ENCODE peak calls at places on chromosomes 3 and 15, in nine cellular contexts. W, J, S, V, E, Z, I, T and R are unnamed samples.

GRCh38 chr3:194640829-194641228 is 7.6 kb upstream of the TMEM44 start:
- DNase-seq in W (no peak), J (peak), S (no peak), V (no peak), E (no peak), Z (no peak), I (peak), T (no peak), R (no peak)

GRCh38 chr3:13884851-13885703 is 5.2 kb upstream of the WNT7A start:
- DNase-seq in W (no peak), J (peak), S (no peak), V (peak), E (no peak), Z (peak), I (no peak), T (no peak), R (no peak)

GRCh38 chr3:37852097-37852496 is 9.6 kb upstream of the CTDSPL start:
- DNase-seq in W (no peak), J (no peak), S (no peak), V (no peak), E (no peak), Z (no peak), I (peak), T (peak), R (no peak)

GRCh38 chr3:4841225-4841624 is 138.0 kb upstream of the BHLHE40 start:
- DNase-seq in W (no peak), J (no peak), S (no peak), V (no peak), E (no peak), Z (no peak), I (no peak), T (no peak), R (no peak)

GRCh38 chr15:65421360-65422215 is 1.2 kb downstream of the IGDCC4 start:
- DNase-seq in W (peak), J (peak), S (peak), V (no peak), E (peak), Z (peak), I (peak), T (peak), R (no peak)

GRCh38 chr3:122974764-122975162 is 52.8 kb downstream of the SEMA5B start:
- DNase-seq in W (peak), J (no peak), S (peak), V (no peak), E (no peak), Z (peak), I (peak), T (no peak), R (no peak)

GRCh38 chr15:98668566-98669308 is 20.4 kb downstream of the IGF1R start:
- DNase-seq in W (no peak), J (peak), S (no peak), V (no peak), E (peak), Z (no peak), I (peak), T (peak), R (no peak)

GRCh38 chr3:53045784-53046170 is at the start of gene SFMBT1:
- DNase-seq in W (peak), J (peak), S (peak), V (peak), E (peak), Z (peak), I (peak), T (peak), R (peak)

GRCh38 chr15:68536331-68537095 is 42.3 kb upstream of the CORO2B start:
- DNase-seq in W (no peak), J (no peak), S (no peak), V (no peak), E (peak), Z (peak), I (peak), T (peak), R (no peak)

GRCh38 chr15:74174216-74174965 is 881 bp downstream of the ISLR start:
- DNase-seq in W (peak), J (no peak), S (no peak), V (no peak), E (no peak), Z (peak), I (peak), T (no peak), R (no peak)

GRCh38 chr3:56894912-56895431 is 93.2 kb upstream of the ARHGEF3 start:
- DNase-seq in W (no peak), J (peak), S (no peak), V (no peak), E (no peak), Z (no peak), I (peak), T (peak), R (no peak)

GRCh38 chr3:41715376-41715775 is 246.5 kb downstream of the ULK4 start:
- DNase-seq in W (no peak), J (no peak), S (no peak), V (no peak), E (no peak), Z (no peak), I (no peak), T (no peak), R (no peak)

GRCh38 chr3:5194801-5195509 is 7.4 kb downstream of the EDEM1 start:
- DNase-seq in W (no peak), J (peak), S (no peak), V (no peak), E (peak), Z (peak), I (peak), T (peak), R (no peak)

GRCh38 chr15:44668925-44669324 is 5.5 kb upstream of the SPG11 start:
- DNase-seq in W (no peak), J (peak), S (no peak), V (no peak), E (no peak), Z (no peak), I (no peak), T (no peak), R (no peak)

GRCh38 chr3:57961828-57962447 is 46.3 kb upstream of the FLNB start:
- DNase-seq in W (no peak), J (no peak), S (no peak), V (no peak), E (no peak), Z (peak), I (peak), T (peak), R (no peak)

GRCh38 chr3:71559578-71560162 is 23.9 kb downstream of the FOXP1 start:
- DNase-seq in W (no peak), J (no peak), S (no peak), V (no peak), E (no peak), Z (no peak), I (no peak), T (no peak), R (no peak)

GRCh38 chr3:18445421-18446066 is 20.4 kb upstream of the SATB1 start:
- DNase-seq in W (no peak), J (peak), S (peak), V (no peak), E (no peak), Z (peak), I (no peak), T (no peak), R (no peak)

GRCh38 chr15:40960926-40961325 is 7.7 kb downstream of the CHAC1 start:
- DNase-seq in W (no peak), J (no peak), S (no peak), V (no peak), E (no peak), Z (peak), I (no peak), T (no peak), R (no peak)

GRCh38 chr3:102037209-102037608 is 187.9 kb downstream of the NFKBIZ start:
- DNase-seq in W (no peak), J (no peak), S (no peak), V (no peak), E (no peak), Z (no peak), I (no peak), T (no peak), R (no peak)

GRCh38 chr3:179037361-179037760 is 34.2 kb downstream of the ZMAT3 start:
- DNase-seq in W (peak), J (peak), S (peak), V (no peak), E (peak), Z (peak), I (peak), T (peak), R (no peak)

GRCh38 chr3:2511356-2511755 is 412.7 kb downstream of the CNTN4 start:
- DNase-seq in W (peak), J (no peak), S (peak), V (peak), E (no peak), Z (no peak), I (no peak), T (no peak), R (peak)

GRCh38 chr3:197026481-197026866 is 3.1 kb downstream of the MELTF start:
- DNase-seq in W (no peak), J (no peak), S (no peak), V (no peak), E (no peak), Z (no peak), I (no peak), T (peak), R (no peak)

GRCh38 chr15:47773163-47773562 is 55.9 kb downstream of the SEMA6D start:
- DNase-seq in W (no peak), J (no peak), S (no peak), V (no peak), E (no peak), Z (no peak), I (no peak), T (no peak), R (no peak)

GRCh38 chr3:140276698-140277097 is 341.7 kb downstream of the CLSTN2 start:
- DNase-seq in W (no peak), J (no peak), S (no peak), V (peak), E (no peak), Z (peak), I (no peak), T (no peak), R (no peak)

GRCh38 chr3:48274452-48274851 is 33.5 kb downstream of the ZNF589 start:
- DNase-seq in W (no peak), J (no peak), S (no peak), V (no peak), E (no peak), Z (no peak), I (no peak), T (no peak), R (no peak)

GRCh38 chr15:69885182-69886041 is 212.3 kb downstream of the TLE3 start:
- DNase-seq in W (no peak), J (peak), S (no peak), V (no peak), E (no peak), Z (peak), I (no peak), T (no peak), R (no peak)

GRCh38 chr15:100713163-100713867 is 110.9 kb downstream of the ASB7 start:
- DNase-seq in W (no peak), J (no peak), S (no peak), V (no peak), E (no peak), Z (peak), I (no peak), T (peak), R (no peak)

GRCh38 chr3:126261037-126261436 is 80.7 kb upstream of the ALDH1L1 start:
- DNase-seq in W (peak), J (peak), S (peak), V (no peak), E (no peak), Z (peak), I (peak), T (peak), R (peak)

GRCh38 chr3:129626744-129627349 is 20.4 kb upstream of the PLXND1 start:
- DNase-seq in W (peak), J (peak), S (peak), V (peak), E (no peak), Z (peak), I (peak), T (peak), R (peak)

GRCh38 chr3:72896996-72897757 is 9.3 kb downstream of the GXYLT2 start:
- DNase-seq in W (no peak), J (no peak), S (no peak), V (no peak), E (no peak), Z (no peak), I (peak), T (no peak), R (no peak)

GRCh38 chr15:45648521-45649200 is 13.8 kb downstream of the SQOR start:
- DNase-seq in W (no peak), J (no peak), S (no peak), V (no peak), E (peak), Z (peak), I (no peak), T (peak), R (no peak)

GRCh38 chr3:194254032-194254431 is 97.1 kb downstream of the CPN2 start:
- DNase-seq in W (no peak), J (no peak), S (no peak), V (no peak), E (no peak), Z (no peak), I (no peak), T (no peak), R (no peak)